ENCODE peak calls at places on chromosomes 11 and 22, in seven cellular contexts. L, S, G, B, Q, Y and X are unnamed samples.

GRCh38 chr11:33564856-33565453 is 135.7 kb downstream of the C11orf91 start:
- DNase-seq in L (no peak), S (no peak), G (no peak), B (no peak), Q (no peak), Y (no peak), X (peak; percentile 26)

GRCh38 chr11:83801799-83802198 is 515.6 kb upstream of the CCDC90B start:
- DNase-seq in L (no peak), S (no peak), G (peak; percentile 22), B (no peak), Q (no peak), Y (no peak), X (no peak)

GRCh38 chr22:25919452-25919851 is 177.5 kb downstream of the MYO18B start:
- DNase-seq in L (no peak), S (no peak), G (no peak), B (no peak), Q (no peak), Y (no peak), X (no peak)

GRCh38 chr11:94774345-94774744 is 6.2 kb downstream of the AMOTL1 start:
- DNase-seq in L (no peak), S (peak; percentile 39), G (peak; percentile 54), B (no peak), Q (no peak), Y (no peak), X (no peak)

GRCh38 chr22:31431950-31432349 is 32.5 kb downstream of the DRG1 start:
- DNase-seq in L (no peak), S (no peak), G (no peak), B (no peak), Q (no peak), Y (no peak), X (peak; percentile 37)

GRCh38 chr11:60848714-60849151 is 6.8 kb downstream of the CCDC86 start:
- DNase-seq in L (no peak), S (no peak), G (no peak), B (no peak), Q (no peak), Y (no peak), X (no peak)

GRCh38 chr11:62611705-62612365 is 740 bp downstream of the EML3 start:
- DNase-seq in L (peak; percentile 49), S (peak; percentile 78), G (peak; percentile 52), B (peak; percentile 84), Q (no peak), Y (peak; percentile 63), X (peak; percentile 69)

GRCh38 chr22:40345271-40345670 is 1.0 kb upstream of the ADSL start:
- DNase-seq in L (no peak), S (no peak), G (peak; percentile 54), B (no peak), Q (no peak), Y (no peak), X (no peak)

GRCh38 chr11:131889760-131890620 is 519.6 kb downstream of the NTM start:
- DNase-seq in L (no peak), S (peak; percentile 44), G (no peak), B (no peak), Q (no peak), Y (no peak), X (no peak)

GRCh38 chr11:18408558-18409242 is 3.4 kb upstream of the LDHC start:
- DNase-seq in L (no peak), S (no peak), G (peak; percentile 18), B (no peak), Q (no peak), Y (no peak), X (no peak)

GRCh38 chr11:20671856-20672546 is 2.6 kb downstream of the NELL1 start:
- DNase-seq in L (no peak), S (no peak), G (peak; percentile 20), B (no peak), Q (no peak), Y (no peak), X (no peak)

GRCh38 chr11:125384825-125385224 is 111.2 kb downstream of the FEZ1 start:
- DNase-seq in L (no peak), S (no peak), G (no peak), B (no peak), Q (no peak), Y (no peak), X (no peak)

GRCh38 chr11:706957-707816 is 1.2 kb downstream of the EPS8L2 start:
- DNase-seq in L (no peak), S (peak; percentile 70), G (peak; percentile 31), B (peak; percentile 87), Q (no peak), Y (no peak), X (no peak)

GRCh38 chr11:18394300-18394927 is at the start of gene LDHA:
- DNase-seq in L (peak; percentile 99), S (peak; percentile 96), G (peak; percentile 93), B (peak; percentile 100), Q (peak; percentile 66), Y (peak; percentile 98), X (peak; percentile 98)

GRCh38 chr11:65431452-65432132 is 9.0 kb downstream of the NEAT1 start:
- DNase-seq in L (no peak), S (peak; percentile 66), G (no peak), B (no peak), Q (no peak), Y (peak; percentile 13), X (peak; percentile 12)

GRCh38 chr11:69204246-69205124 is 48.8 kb downstream of the SMIM38 start:
- DNase-seq in L (no peak), S (no peak), G (no peak), B (no peak), Q (no peak), Y (no peak), X (no peak)

GRCh38 chr11:45444796-45445195 is 158.7 kb upstream of the SYT13 start:
- DNase-seq in L (no peak), S (no peak), G (peak; percentile 16), B (no peak), Q (no peak), Y (no peak), X (no peak)

GRCh38 chr11:43790444-43790794 is 90.2 kb upstream of the ALKBH3 start:
- DNase-seq in L (no peak), S (peak; percentile 11), G (peak; percentile 9), B (no peak), Q (no peak), Y (no peak), X (no peak)

DNA sequence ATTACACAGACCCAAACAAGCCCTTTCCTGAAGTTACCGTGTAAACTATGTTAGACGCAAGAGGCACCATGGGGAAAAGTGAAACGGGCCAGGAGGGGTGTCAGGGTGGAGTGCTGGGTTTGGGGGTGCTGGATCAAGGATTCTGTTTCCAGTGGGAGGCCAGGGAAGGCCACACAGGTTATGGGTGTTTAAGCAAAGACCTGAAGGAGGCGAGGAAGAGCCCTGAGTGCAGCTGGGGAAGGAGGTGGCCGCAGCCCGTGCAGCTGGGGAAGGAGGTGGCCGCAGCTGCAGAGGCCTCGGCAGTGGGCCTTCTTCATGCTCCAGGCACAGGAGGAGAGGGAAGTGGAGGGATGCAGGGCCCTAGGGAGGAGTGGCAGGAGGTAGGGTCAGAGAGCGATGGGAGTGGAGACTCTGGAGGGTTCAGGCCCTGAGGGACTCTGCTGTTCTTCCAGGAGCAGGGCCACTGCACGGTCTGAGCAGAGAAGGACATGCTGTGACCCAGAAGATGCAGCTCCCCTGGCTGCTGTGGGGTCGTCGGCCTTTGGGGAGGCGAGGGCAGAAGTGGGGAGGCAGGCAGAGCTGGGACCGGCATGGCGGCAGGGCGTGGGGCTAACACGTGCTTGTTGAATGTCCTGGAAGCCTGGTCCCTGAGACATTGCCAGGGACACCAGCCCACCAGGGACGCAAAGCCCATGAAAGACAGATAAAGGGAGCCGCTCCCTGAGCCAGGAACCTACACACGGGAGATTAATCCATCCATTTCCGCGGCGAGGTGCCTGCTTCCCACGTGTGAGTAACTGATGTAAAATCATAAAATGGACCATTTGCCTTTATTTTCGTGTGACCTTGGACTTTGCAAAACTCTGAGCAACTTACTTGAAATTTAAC is 1049.1 kb downstream of the BRD1 start:
- DNase-seq in L (no peak), S (no peak), G (no peak), B (no peak), Q (no peak), Y (no peak), X (no peak)
- H3K9me3 ChIP-seq in L (peaks cover 24% of the 10 kb centered on the region), S (peaks cover 2% of the 10 kb centered on the region), G (no peaks in the 10 kb centered on the region), B (peaks cover 3% of the 10 kb centered on the region), Q (peaks cover 11% of the 10 kb centered on the region), Y (peaks cover 8% of the 10 kb centered on the region), X (no peaks in the 10 kb centered on the region)

GRCh38 chr11:28107331-28107725 is 628 bp downstream of the KIF18A start:
- DNase-seq in L (no peak), S (no peak), G (peak; percentile 19), B (no peak), Q (no peak), Y (no peak), X (no peak)
- H3K4me3 ChIP-seq in L (peak overlapping the region; percentile 59), S (peak overlapping the region; percentile 76), G (peak overlapping the region; percentile 75), B (peak overlapping the region; percentile 95), Q (peak overlapping the region; percentile 77), Y (peak overlapping the region; percentile 75), X (peak overlapping the region; percentile 74)

DNA sequence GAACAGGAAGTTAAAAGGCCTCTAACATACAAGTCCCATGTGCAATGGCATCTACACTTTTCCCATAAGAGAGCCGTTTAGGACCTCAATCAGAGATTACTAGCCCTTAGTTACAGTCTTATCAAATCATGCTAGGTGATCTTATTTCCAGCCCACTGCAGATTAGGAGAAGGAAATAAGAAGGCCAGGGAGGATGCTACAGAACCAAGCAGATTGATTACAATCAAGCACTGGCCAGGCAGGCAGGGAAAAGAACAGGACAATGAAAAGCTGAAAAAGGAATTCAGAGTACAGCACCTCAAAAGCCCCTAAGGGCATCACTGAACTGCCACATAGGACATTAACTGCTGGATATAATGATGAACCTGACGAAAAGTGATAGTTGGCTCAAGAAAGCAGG is 73.0 kb downstream of the CLPB start:
- DNase-seq in L (no peak), S (no peak), G (no peak), B (no peak), Q (no peak), Y (no peak), X (no peak)
- H3K27ac ChIP-seq in L (no peak overlapping the region), S (no peak overlapping the region), G (no peak overlapping the region), B (no peak overlapping the region), Q (no peak overlapping the region), Y (no peak overlapping the region), X (no peak overlapping the region)

GRCh38 chr22:49664371-49664881 is 163.2 kb downstream of the BRD1 start:
- DNase-seq in L (no peak), S (no peak), G (no peak), B (peak; percentile 64), Q (no peak), Y (no peak), X (no peak)

GRCh38 chr22:49663311-49663711 is 164.4 kb downstream of the BRD1 start:
- DNase-seq in L (no peak), S (no peak), G (no peak), B (peak; percentile 65), Q (no peak), Y (no peak), X (no peak)

GRCh38 chr22:49666146-49666809 is 161.4 kb downstream of the BRD1 start:
- DNase-seq in L (no peak), S (no peak), G (no peak), B (no peak), Q (no peak), Y (no peak), X (no peak)

GRCh38 chr22:49663823-49664222 is 163.8 kb downstream of the BRD1 start:
- DNase-seq in L (no peak), S (no peak), G (no peak), B (peak; percentile 51), Q (no peak), Y (no peak), X (no peak)

DNA sequence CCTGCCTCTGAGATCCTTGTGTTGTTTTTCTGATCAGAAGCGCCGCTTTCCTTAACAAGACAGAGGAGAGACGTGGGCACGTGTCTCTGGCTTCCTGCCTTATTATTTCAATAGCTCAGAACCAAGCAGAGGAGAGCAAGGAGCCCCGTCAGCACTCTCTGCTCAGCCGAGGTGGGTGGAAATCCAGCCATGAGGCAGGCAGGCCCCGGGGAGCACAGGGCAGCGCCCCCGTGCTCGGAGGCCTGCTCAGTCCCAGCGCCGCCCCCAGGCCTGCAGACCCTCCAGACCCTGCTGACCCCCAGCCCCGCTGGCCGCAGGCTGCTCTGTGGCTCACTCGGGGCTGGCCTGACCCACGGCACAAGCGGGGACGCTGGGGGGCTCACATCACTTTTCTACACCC is 162.8 kb downstream of the BRD1 start:
- DNase-seq in L (no peak), S (no peak), G (no peak), B (no peak), Q (no peak), Y (no peak), X (no peak)
- H3K9me3 ChIP-seq in L (peaks cover 7% of the 10 kb centered on the region), S (no peaks in the 10 kb centered on the region), G (no peaks in the 10 kb centered on the region), B (no peaks in the 10 kb centered on the region), Q (peaks cover 6% of the 10 kb centered on the region), Y (no peaks in the 10 kb centered on the region), X (no peaks in the 10 kb centered on the region)